ENCODE peak calls at places on chromosome 3, in ten cellular contexts. N, F, H, J, C, G, E, P, X and M are unnamed samples.

GRCh38 chr3:187519428-187519890 is 150.7 kb downstream of the SST start:
- DNase-seq in N (no peak), F (no peak), H (peak), J (no peak), C (no peak), G (no peak), E (no peak), P (no peak), X (no peak), M (no peak)

GRCh38 chr3:158845748-158846350 is 44.0 kb downstream of the MFSD1 start:
- DNase-seq in N (peak), F (no peak), H (no peak), J (peak), C (peak), G (peak), E (peak), P (no peak), X (no peak), M (peak)

GRCh38 chr3:85586018-85586417 is 627.2 kb downstream of the CADM2 start:
- DNase-seq in N (no peak), F (no peak), H (no peak), J (no peak), C (no peak), G (no peak), E (no peak), P (no peak), X (no peak), M (no peak)

GRCh38 chr3:36542186-36542585 is 161.9 kb downstream of the STAC start:
- DNase-seq in N (no peak), F (no peak), H (no peak), J (peak), C (no peak), G (no peak), E (no peak), P (no peak), X (no peak), M (no peak)

GRCh38 chr3:55526332-55527030 is 39.4 kb upstream of the WNT5A start:
- DNase-seq in N (no peak), F (no peak), H (no peak), J (no peak), C (no peak), G (no peak), E (no peak), P (no peak), X (no peak), M (no peak)

GRCh38 chr3:141110322-141110721 is 59.2 kb downstream of the SPSB4 start:
- DNase-seq in N (no peak), F (no peak), H (no peak), J (no peak), C (no peak), G (no peak), E (no peak), P (no peak), X (no peak), M (no peak)

GRCh38 chr3:169337541-169337940 is 326.0 kb downstream of the MECOM start:
- DNase-seq in N (peak), F (no peak), H (no peak), J (no peak), C (no peak), G (no peak), E (no peak), P (no peak), X (no peak), M (no peak)

GRCh38 chr3:192727032-192727847 is at the start of gene FGF12:
- DNase-seq in N (peak), F (peak), H (peak), J (peak), C (peak), G (no peak), E (peak), P (peak), X (peak), M (no peak)

GRCh38 chr3:150078983-150079739 is 108.5 kb upstream of the PFN2 start:
- DNase-seq in N (peak), F (no peak), H (no peak), J (peak), C (peak), G (no peak), E (no peak), P (no peak), X (no peak), M (no peak)

GRCh38 chr3:156561533-156561932 is 6.6 kb upstream of the SSR3 start:
- DNase-seq in N (no peak), F (no peak), H (no peak), J (no peak), C (no peak), G (no peak), E (no peak), P (no peak), X (no peak), M (no peak)

GRCh38 chr3:121482651-121483050 is 63.1 kb downstream of the POLQ start:
- DNase-seq in N (peak), F (no peak), H (no peak), J (peak), C (no peak), G (peak), E (no peak), P (no peak), X (no peak), M (no peak)

GRCh38 chr3:179446501-179446900 is 4.8 kb downstream of the GNB4 start:
- DNase-seq in N (peak), F (no peak), H (no peak), J (peak), C (no peak), G (peak), E (no peak), P (no peak), X (no peak), M (peak)

GRCh38 chr3:149967067-149967685 is 3.5 kb downstream of the PFN2 start:
- DNase-seq in N (peak), F (no peak), H (no peak), J (peak), C (peak), G (peak), E (no peak), P (no peak), X (no peak), M (peak)

GRCh38 chr3:189772584-189772983 is 141.4 kb downstream of the TP63 start:
- DNase-seq in N (no peak), F (no peak), H (no peak), J (no peak), C (no peak), G (no peak), E (no peak), P (no peak), X (no peak), M (no peak)

GRCh38 chr3:16398542-16399126 is 114.9 kb downstream of the RFTN1 start:
- DNase-seq in N (no peak), F (no peak), H (no peak), J (no peak), C (no peak), G (no peak), E (no peak), P (no peak), X (no peak), M (no peak)

GRCh38 chr3:169354774-169355501 is 308.6 kb downstream of the MECOM start:
- DNase-seq in N (peak), F (no peak), H (no peak), J (no peak), C (no peak), G (no peak), E (no peak), P (no peak), X (no peak), M (no peak)

GRCh38 chr3:58414538-58415197 is 19.0 kb downstream of the PDHB start:
- DNase-seq in N (peak), F (no peak), H (peak), J (peak), C (peak), G (peak), E (peak), P (no peak), X (no peak), M (peak)

GRCh38 chr3:110526732-110527727 is 544.6 kb upstream of the NECTIN3 start:
- DNase-seq in N (peak), F (no peak), H (no peak), J (peak), C (no peak), G (peak), E (no peak), P (no peak), X (no peak), M (no peak)

GRCh38 chr3:126659915-126660886 is 5.3 kb upstream of the TXNRD3 start:
- DNase-seq in N (no peak), F (no peak), H (no peak), J (peak), C (no peak), G (no peak), E (no peak), P (no peak), X (no peak), M (no peak)

GRCh38 chr3:101900316-101900715 is 51.0 kb downstream of the NFKBIZ start:
- DNase-seq in N (no peak), F (no peak), H (no peak), J (no peak), C (no peak), G (no peak), E (no peak), P (no peak), X (no peak), M (no peak)

GRCh38 chr3:123782488-123782887 is 101.6 kb downstream of the MYLK start:
- DNase-seq in N (no peak), F (no peak), H (no peak), J (no peak), C (no peak), G (no peak), E (no peak), P (no peak), X (no peak), M (no peak)